ENCODE peak calls at places on chromosomes 13 and 19, in four cellular contexts. I, E, Q and Z are unnamed samples.

GRCh38 chr13:49604570-49604969 is 19.2 kb upstream of the RCBTB1 start:
- DNase-seq in I (no peak), E (no peak), Q (no peak), Z (no peak)

GRCh38 chr19:37946132-37946531 is 39.1 kb downstream of the SIPA1L3 start:
- DNase-seq in I (no peak), E (no peak), Q (no peak), Z (no peak)

GRCh38 chr13:106329941-106330340 is 205.5 kb downstream of the EFNB2 start:
- DNase-seq in I (no peak), E (no peak), Q (no peak), Z (no peak)

GRCh38 chr13:73521291-73521626 is 462.5 kb downstream of the KLF5 start:
- DNase-seq in I (no peak), E (no peak), Q (no peak), Z (no peak)

GRCh38 chr13:52461265-52461664 is 6.0 kb downstream of the CKAP2 start:
- DNase-seq in I (no peak), E (no peak), Q (no peak), Z (no peak)

GRCh38 chr13:30871713-30872029 is 34.4 kb upstream of the MEDAG start:
- DNase-seq in I (no peak), E (no peak), Q (no peak), Z (no peak)

GRCh38 chr19:1248454-1249297 is at the start of gene MIDN:
- DNase-seq in I (peak), E (peak), Q (peak), Z (peak)

GRCh38 chr19:16462757-16463250 is 9.0 kb downstream of the EPS15L1 start:
- DNase-seq in I (no peak), E (no peak), Q (no peak), Z (no peak)

GRCh38 chr13:35888327-35888940 is 242.7 kb downstream of the DCLK1 start:
- DNase-seq in I (no peak), E (no peak), Q (no peak), Z (no peak)

GRCh38 chr19:42273407-42274064 is 4.5 kb downstream of the CIC start:
- DNase-seq in I (peak), E (no peak), Q (no peak), Z (no peak)

GRCh38 chr13:99873832-99874430 is 97.6 kb downstream of the ZIC5 start:
- DNase-seq in I (no peak), E (no peak), Q (no peak), Z (no peak)

GRCh38 chr19:33664744-33665143 is 43.0 kb downstream of the CHST8 start:
- DNase-seq in I (no peak), E (no peak), Q (no peak), Z (no peak)

GRCh38 chr13:106484755-106485193 is 50.7 kb downstream of the EFNB2 start:
- DNase-seq in I (no peak), E (no peak), Q (no peak), Z (no peak)

GRCh38 chr19:55257461-55258411 is 1.1 kb downstream of the PPP6R1 start:
- DNase-seq in I (no peak), E (peak), Q (peak), Z (no peak)

GRCh38 chr13:112113355-112113754 is 46.4 kb downstream of the SOX1 start:
- DNase-seq in I (no peak), E (no peak), Q (no peak), Z (no peak)

GRCh38 chr13:27131202-27131623 is 40.4 kb downstream of the USP12 start:
- DNase-seq in I (no peak), E (peak), Q (no peak), Z (no peak)

GRCh38 chr19:45883586-45883880 is 2.4 kb downstream of the IRF2BP1 start:
- DNase-seq in I (no peak), E (no peak), Q (no peak), Z (no peak)

GRCh38 chr13:109698779-109699178 is 87.6 kb downstream of the IRS2 start:
- DNase-seq in I (no peak), E (no peak), Q (no peak), Z (no peak)

GRCh38 chr13:79807554-79807953 is 326.6 kb downstream of the NDFIP2 start:
- DNase-seq in I (peak), E (no peak), Q (no peak), Z (no peak)

GRCh38 chr19:50827476-50827875 is 3.9 kb upstream of the KLK1 start:
- DNase-seq in I (peak), E (no peak), Q (no peak), Z (no peak)

GRCh38 chr13:28820099-28821051 is at the start of gene MTUS2:
- DNase-seq in I (no peak), E (no peak), Q (peak), Z (no peak)

GRCh38 chr19:28294395-28294794 is 918.6 kb downstream of the UQCRFS1 start:
- DNase-seq in I (no peak), E (no peak), Q (no peak), Z (no peak)

GRCh38 chr13:34748078-34748477 is 194.0 kb upstream of the NBEA start:
- DNase-seq in I (no peak), E (no peak), Q (no peak), Z (no peak)

GRCh38 chr19:20503536-20503935 is 62.0 kb downstream of the ZNF737 start:
- DNase-seq in I (no peak), E (no peak), Q (no peak), Z (peak)

GRCh38 chr19:14141041-14141440 is 4.7 kb upstream of the ASF1B start:
- DNase-seq in I (no peak), E (no peak), Q (no peak), Z (no peak)